ENCODE peak calls at places on chromosomes 4 and X, in four cellular contexts. G, N, W and H are unnamed samples.

GRCh38 chrX:107672955-107673378 is 44.7 kb downstream of the PRPS1 start:
- DNase-seq in G (peak), N (peak), W (peak), H (peak)

GRCh38 chr4:147481577-147482109 is 746 bp downstream of the EDNRA start:
- DNase-seq in G (peak), N (no peak), W (no peak), H (peak)

GRCh38 chr4:183546376-183546775 is 41.5 kb downstream of the ING2 start:
- DNase-seq in G (no peak), N (no peak), W (no peak), H (no peak)

GRCh38 chr4:89556596-89557305 is 249.2 kb upstream of the GPRIN3 start:
- DNase-seq in G (no peak), N (peak), W (no peak), H (no peak)

GRCh38 chr4:78059524-78059889 is 2.4 kb downstream of the FRAS1 start:
- DNase-seq in G (peak), N (peak), W (peak), H (peak)

GRCh38 chr4:153110739-153111138 is 93.5 kb upstream of the TRIM2 start:
- DNase-seq in G (no peak), N (no peak), W (no peak), H (no peak)

GRCh38 chrX:72297953-72298730 is 7.6 kb downstream of the CITED1 start:
- DNase-seq in G (no peak), N (no peak), W (no peak), H (no peak)

GRCh38 chrX:122475306-122475705 is 708.8 kb upstream of the GRIA3 start:
- DNase-seq in G (no peak), N (no peak), W (no peak), H (no peak)

GRCh38 chr4:147834480-147834879 is 102.6 kb downstream of the ARHGAP10 start:
- DNase-seq in G (no peak), N (no peak), W (no peak), H (no peak)

GRCh38 chr4:75057369-75057768 is 124.5 kb downstream of the PARM1 start:
- DNase-seq in G (no peak), N (no peak), W (no peak), H (no peak)

GRCh38 chr4:89876548-89876947 is 18.1 kb upstream of the MMRN1 start:
- DNase-seq in G (no peak), N (no peak), W (no peak), H (no peak)

GRCh38 chrX:11129546-11129945 is 18.4 kb downstream of the HCCS start:
- DNase-seq in G (peak), N (no peak), W (no peak), H (peak)

GRCh38 chr4:28654618-28655017 is 1794.0 kb downstream of the STIM2 start:
- DNase-seq in G (no peak), N (peak), W (no peak), H (no peak)

GRCh38 chr4:183996868-183997267 is 91.8 kb downstream of the STOX2 start:
- DNase-seq in G (peak), N (peak), W (no peak), H (no peak)

GRCh38 chr4:179415016-179415841 is 1973.0 kb upstream of the AGA start:
- DNase-seq in G (no peak), N (peak), W (no peak), H (no peak)

GRCh38 chr4:12178614-12179263 is 750.0 kb upstream of the HS3ST1 start:
- DNase-seq in G (no peak), N (no peak), W (no peak), H (no peak)

GRCh38 chr4:78069859-78070258 is 12.7 kb downstream of the FRAS1 start:
- DNase-seq in G (no peak), N (no peak), W (no peak), H (no peak)

GRCh38 chr4:47465008-47465407 is 1.5 kb upstream of the COMMD8 start:
- DNase-seq in G (no peak), N (no peak), W (no peak), H (no peak)

GRCh38 chrX:110568396-110568795 is 209.7 kb downstream of the RTL9 start:
- DNase-seq in G (no peak), N (no peak), W (no peak), H (no peak)

GRCh38 chr4:177322881-177323280 is 13.2 kb downstream of the NEIL3 start:
- DNase-seq in G (peak), N (no peak), W (no peak), H (no peak)

GRCh38 chr4:185522451-185522850 is 12.9 kb downstream of the PDLIM3 start:
- DNase-seq in G (no peak), N (no peak), W (no peak), H (no peak)

GRCh38 chr4:116925900-116926457 is 159.4 kb downstream of the TRAM1L1 start:
- DNase-seq in G (no peak), N (no peak), W (peak), H (peak)

GRCh38 chr4:31442236-31442635 is 722.1 kb downstream of the PCDH7 start:
- DNase-seq in G (no peak), N (no peak), W (no peak), H (no peak)
- H3K4me3 ChIP-seq in G (no peak), N (no peak), W (no peak), H (no peak)

GRCh38 chr4:140497428-140497775 is 691 bp downstream of the MGAT4D start:
- DNase-seq in G (no peak), N (no peak), W (no peak), H (peak)
- H3K4me3 ChIP-seq in G (no peak), N (no peak), W (no peak), H (peak)

GRCh38 chr4:663438-664428 is 10.3 kb downstream of the ATP5ME start:
- DNase-seq in G (no peak), N (no peak), W (peak), H (peak)
- H3K4me3 ChIP-seq in G (peak), N (peak), W (peak), H (peak)

DNA sequence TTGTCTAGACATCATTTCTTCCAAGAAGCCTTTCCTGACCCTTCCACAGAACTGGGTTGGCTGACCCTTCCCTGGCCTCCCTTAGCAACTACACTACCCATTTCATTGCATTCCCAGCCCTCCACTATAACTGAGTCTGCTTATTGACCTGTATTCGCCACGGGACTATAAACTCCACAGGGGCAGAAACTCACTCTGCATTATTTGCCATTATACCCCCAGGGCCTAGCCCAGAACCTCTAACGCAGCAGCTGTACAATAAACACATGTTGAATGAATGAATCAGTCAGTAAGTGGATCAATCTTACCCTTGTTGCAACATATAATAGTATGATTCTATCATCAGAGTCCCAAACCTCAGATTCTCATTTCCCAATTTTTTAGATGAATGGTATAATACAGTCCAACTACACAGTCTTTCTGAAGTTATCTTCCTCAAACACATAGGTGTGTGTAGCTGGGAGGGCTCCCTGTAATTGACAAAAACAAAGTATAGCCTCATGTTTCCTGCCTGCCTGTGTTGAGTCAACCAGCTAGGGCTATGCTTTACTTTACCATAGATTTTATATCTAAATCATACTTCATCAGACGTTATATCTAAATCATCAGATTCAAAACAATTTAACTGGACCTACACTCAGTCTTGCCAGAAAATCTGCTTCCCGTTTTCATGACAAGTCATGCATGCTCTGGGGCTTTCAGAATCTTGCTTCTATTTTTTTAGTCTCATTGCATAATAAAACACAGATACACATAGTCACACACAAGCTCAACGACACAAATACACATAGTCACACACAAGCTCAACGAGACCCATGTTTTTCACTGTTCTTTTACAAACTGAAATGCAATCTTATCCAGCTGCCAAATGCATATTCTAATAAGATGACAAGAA is 209.2 kb downstream of the CHIC2 start:
- DNase-seq in G (peak), N (peak), W (no peak), H (no peak)
- H3K4me3 ChIP-seq in G (no peak), N (no peak), W (no peak), H (no peak)

DNA sequence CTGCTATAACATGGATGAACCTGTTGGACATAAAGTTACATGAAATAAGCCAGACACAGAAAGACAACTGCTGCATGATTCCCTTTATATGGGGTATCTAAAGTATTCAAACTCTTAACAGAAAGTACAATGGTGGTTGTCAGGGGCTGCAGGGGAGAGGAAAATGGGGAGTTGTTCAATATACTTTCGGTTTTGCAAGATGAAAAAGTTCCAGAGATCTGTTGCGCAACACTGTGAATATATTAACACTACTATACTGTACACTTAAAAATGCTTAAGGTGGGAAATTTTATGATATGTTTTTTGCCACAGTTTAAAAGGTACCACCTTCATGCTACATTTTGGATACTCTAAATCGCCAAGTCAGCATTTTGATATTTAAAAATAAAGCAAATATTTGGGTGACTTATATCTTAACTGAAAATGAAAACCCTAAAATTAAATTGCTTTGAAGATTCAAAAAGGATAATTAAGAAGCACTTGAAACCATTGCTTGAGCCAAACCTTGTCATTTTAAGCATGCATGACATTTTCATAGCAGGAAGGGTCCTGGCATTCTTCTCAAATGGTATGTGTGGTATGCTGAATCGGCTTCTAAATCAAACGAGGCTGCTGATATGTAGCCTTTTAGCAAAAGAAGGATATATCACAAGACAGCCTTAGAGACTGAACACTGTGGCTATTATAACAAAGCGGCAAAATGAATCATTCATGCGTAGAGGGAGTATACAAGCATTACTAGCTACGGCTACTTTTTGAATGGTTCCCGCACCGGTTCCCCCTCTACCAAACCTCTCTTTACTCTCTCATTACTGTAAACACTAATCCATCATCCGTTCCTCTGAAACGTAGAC is 607.1 kb upstream of the DIPK2B start:
- DNase-seq in G (peak), N (peak), W (no peak), H (no peak)
- H3K4me3 ChIP-seq in G (peak), N (peak), W (no peak), H (no peak)

GRCh38 chr4:87370071-87370470 is 20.9 kb downstream of the HSD17B11 start:
- DNase-seq in G (no peak), N (no peak), W (no peak), H (no peak)
- H3K4me3 ChIP-seq in G (no peak), N (no peak), W (no peak), H (no peak)

DNA sequence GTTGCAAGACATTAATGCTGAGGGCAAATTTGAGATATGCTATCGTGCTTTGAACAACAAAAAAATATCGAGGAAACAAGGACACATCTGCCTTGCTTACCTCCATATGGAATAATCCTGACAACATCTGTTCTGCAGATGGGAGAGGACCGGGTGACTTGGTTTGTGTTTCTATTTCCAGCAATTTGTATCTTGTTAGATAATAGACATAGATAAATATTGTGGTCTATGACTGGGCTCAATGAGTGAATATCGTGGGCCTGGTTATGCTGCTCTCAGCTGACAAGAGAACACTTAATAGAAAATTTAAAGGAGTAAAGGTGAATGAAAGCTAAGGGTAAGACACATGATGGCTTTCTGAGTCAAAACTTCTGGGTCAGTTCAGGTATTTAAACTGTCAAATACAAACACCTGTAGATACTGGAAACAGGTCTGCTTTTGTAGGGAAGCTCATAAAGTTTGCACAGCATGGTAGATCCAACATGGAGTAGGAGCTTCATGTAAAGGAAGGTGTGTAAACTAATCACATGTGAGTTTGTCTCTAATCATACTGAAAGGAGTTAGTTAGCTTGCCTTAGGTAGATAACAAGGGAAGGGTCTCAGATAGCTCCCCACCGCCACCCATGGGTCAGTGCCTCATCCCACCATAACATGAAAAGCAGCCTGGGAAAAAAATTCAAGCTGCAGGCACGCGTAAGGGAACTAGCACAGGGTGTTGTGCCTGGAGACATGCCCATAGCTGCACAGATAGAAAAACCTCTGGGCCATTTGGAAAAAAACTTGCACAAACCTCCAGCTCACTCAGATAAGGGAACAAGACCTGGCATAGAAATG is 904.1 kb upstream of the EPHA5 start:
- DNase-seq in G (peak), N (peak), W (peak), H (no peak)
- H3K4me3 ChIP-seq in G (peak), N (no peak), W (no peak), H (no peak)

DNA sequence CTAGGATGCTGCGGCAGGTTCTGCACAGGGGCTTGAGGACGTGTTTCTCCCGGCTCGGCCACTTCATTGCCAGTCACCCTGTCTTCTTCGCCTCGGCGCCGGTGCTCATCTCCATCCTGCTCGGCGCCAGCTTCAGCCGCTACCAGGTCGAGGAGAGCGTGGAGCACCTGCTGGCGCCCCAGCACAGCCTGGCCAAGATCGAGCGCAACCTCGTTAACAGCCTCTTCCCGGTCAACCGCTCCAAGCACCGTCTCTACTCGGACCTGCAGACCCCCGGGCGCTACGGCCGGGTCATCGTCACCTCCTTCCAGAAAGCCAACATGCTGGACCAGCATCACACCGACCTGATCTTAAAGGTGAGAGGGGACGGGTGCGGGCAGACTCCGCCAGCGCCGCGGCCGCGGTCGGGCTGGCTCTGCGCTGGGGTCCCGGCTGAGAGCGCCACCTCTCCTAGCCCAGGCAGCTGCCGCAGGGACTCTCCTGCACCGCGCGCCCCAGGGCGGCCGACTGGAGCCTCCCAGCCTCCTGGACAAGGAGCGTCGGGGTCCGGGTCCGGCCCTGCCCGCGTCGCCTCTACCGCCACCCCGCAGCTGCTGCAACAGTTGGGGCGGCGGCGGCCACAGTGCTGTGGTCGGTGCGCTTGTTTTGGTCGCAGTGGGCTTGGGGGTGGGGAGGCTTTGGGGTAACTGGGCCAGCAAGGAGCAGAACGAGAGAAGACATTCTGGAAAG is 386 bp downstream of the PTCHD1 start:
- DNase-seq in G (no peak), N (no peak), W (no peak), H (no peak)
- H3K4me3 ChIP-seq in G (peak), N (no peak), W (peak), H (no peak)

DNA sequence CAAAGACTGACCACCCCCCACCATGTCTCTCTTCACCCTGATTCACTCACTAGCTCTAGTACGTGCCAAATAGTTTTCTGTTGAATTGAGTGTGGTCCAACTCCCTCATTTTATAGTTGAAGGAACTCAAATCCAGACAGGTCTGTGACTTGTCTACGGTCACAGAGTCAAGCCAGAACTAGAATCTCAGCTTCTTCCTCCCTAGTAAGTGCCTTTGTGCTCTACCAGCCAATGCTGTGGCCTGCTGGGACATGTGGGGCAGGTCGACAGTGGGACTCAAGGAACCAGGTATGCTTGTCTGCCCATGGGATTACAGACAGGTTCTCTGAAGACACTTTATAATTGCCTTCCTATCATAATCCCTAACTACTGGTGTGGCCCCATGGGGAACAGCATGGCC is 108.6 kb upstream of the CPEB2 start:
- DNase-seq in G (no peak), N (no peak), W (no peak), H (no peak)
- H3K4me3 ChIP-seq in G (no peak), N (no peak), W (no peak), H (no peak)